ENCODE peak calls at places on chromosomes 16 and 17, in ten cellular contexts. P is endothelial cell; T is adrenal gland; Y is stimulated activated CD4-positive, alpha-beta T cell treated with anti-CD3 and anti-CD28 coated beads, Interleukin-1b, Interleukin-23, amount 100 ng/mL, for 24 hours; D is Kasumi-1; G is glomerular endothelial cell; V is lower leg skin; H is naive thymus-derived CD8-positive, alpha-beta T cell; O is effector CD8-positive, alpha-beta T cell; J is left cardiac atrium. I is an unnamed sample.

GRCh38 chr17:68576811-68577551 is 24.2 kb downstream of the FAM20A start:
- DNase-seq in P (no peak), T (no peak), Y (no peak), D (no peak), G (no peak), V (no peak), H (no peak), O (no peak), J (no peak), I (no peak)

GRCh38 chr17:36066365-36066945 is 2.4 kb downstream of the CCL18 start:
- DNase-seq in P (no peak), T (no peak), Y (no peak), D (no peak), G (no peak), V (no peak), H (peak; percentile 15), O (no peak), J (no peak), I (no peak)

GRCh38 chr17:40612510-40613244 is 34.9 kb downstream of the SMARCE1 start:
- DNase-seq in P (no peak), T (no peak), Y (no peak), D (no peak), G (no peak), V (no peak), H (peak; percentile 57), O (peak; percentile 74), J (no peak), I (no peak)

GRCh38 chr17:30363715-30364202 is 15.0 kb upstream of the CPD start:
- DNase-seq in P (no peak), T (no peak), Y (peak; percentile 42), D (peak; percentile 86), G (no peak), V (no peak), H (peak; percentile 54), O (peak; percentile 11), J (no peak), I (peak; percentile 86)

GRCh38 chr16:8708546-8708945 is 34.1 kb downstream of the ABAT start:
- DNase-seq in P (no peak), T (no peak), Y (no peak), D (no peak), G (no peak), V (no peak), H (no peak), O (no peak), J (no peak), I (no peak)

GRCh38 chr17:66146394-66146793 is 45.5 kb downstream of the CEP112 start:
- DNase-seq in P (no peak), T (no peak), Y (no peak), D (no peak), G (no peak), V (no peak), H (no peak), O (no peak), J (no peak), I (no peak)

GRCh38 chr16:48014349-48015135 is 141.3 kb downstream of the ABCC12 start:
- DNase-seq in P (no peak), T (no peak), Y (no peak), D (no peak), G (no peak), V (no peak), H (no peak), O (no peak), J (no peak), I (no peak)

GRCh38 chr16:15616475-15616874 is 26.5 kb downstream of the MARF1 start:
- DNase-seq in P (no peak), T (no peak), Y (no peak), D (no peak), G (no peak), V (no peak), H (no peak), O (no peak), J (no peak), I (no peak)

GRCh38 chr16:26765087-26765486 is 301.6 kb upstream of the C16orf82 start:
- DNase-seq in P (peak; percentile 18), T (no peak), Y (no peak), D (no peak), G (no peak), V (no peak), H (no peak), O (no peak), J (no peak), I (no peak)

GRCh38 chr17:67993153-67993997 is 2.9 kb downstream of the C17orf58 start:
- DNase-seq in P (peak; percentile 81), T (peak; percentile 85), Y (peak; percentile 52), D (peak; percentile 68), G (no peak), V (peak; percentile 58), H (peak; percentile 67), O (peak; percentile 35), J (peak; percentile 87), I (peak; percentile 95)

GRCh38 chr17:8745586-8746500 is 1.2 kb upstream of the CCDC42 start:
- DNase-seq in P (peak; percentile 88), T (peak; percentile 66), Y (peak; percentile 74), D (peak; percentile 27), G (no peak), V (peak; percentile 27), H (peak; percentile 80), O (peak; percentile 69), J (peak; percentile 77), I (peak; percentile 94)

GRCh38 chr17:68457168-68457538 is at the start of gene WIPI1:
- DNase-seq in P (no peak), T (peak; percentile 82), Y (no peak), D (peak; percentile 43), G (no peak), V (no peak), H (no peak), O (no peak), J (no peak), I (peak; percentile 95)

GRCh38 chr16:69727916-69728270 is 1.5 kb upstream of the NQO1 start:
- DNase-seq in P (no peak), T (peak; percentile 86), Y (no peak), D (no peak), G (no peak), V (no peak), H (no peak), O (no peak), J (peak; percentile 39), I (peak; percentile 53)

GRCh38 chr17:11144358-11145233 is 96.4 kb upstream of the SHISA6 start:
- DNase-seq in P (no peak), T (peak; percentile 55), Y (no peak), D (peak; percentile 29), G (no peak), V (peak; percentile 23), H (no peak), O (no peak), J (peak; percentile 31), I (no peak)

GRCh38 chr17:79804856-79805696 is 8.2 kb upstream of the CBX8 start:
- DNase-seq in P (no peak), T (no peak), Y (no peak), D (no peak), G (no peak), V (no peak), H (no peak), O (no peak), J (no peak), I (no peak)

GRCh38 chr16:4116328-4117249 is at the start of gene ADCY9:
- DNase-seq in P (peak; percentile 74), T (peak; percentile 71), Y (peak; percentile 47), D (peak; percentile 1), G (no peak), V (peak; percentile 42), H (peak; percentile 70), O (peak; percentile 61), J (peak; percentile 83), I (peak; percentile 94)

GRCh38 chr16:75455677-75456076 is 8.8 kb downstream of the TMEM170A start:
- DNase-seq in P (no peak), T (no peak), Y (no peak), D (no peak), G (no peak), V (no peak), H (no peak), O (no peak), J (no peak), I (no peak)

GRCh38 chr17:66275651-66276050 is 26.8 kb upstream of the PRKCA start:
- DNase-seq in P (no peak), T (peak; percentile 87), Y (no peak), D (no peak), G (peak; percentile 72), V (no peak), H (no peak), O (no peak), J (no peak), I (no peak)

GRCh38 chr16:59067207-59067606 is 333.1 kb upstream of the GOT2 start:
- DNase-seq in P (peak; percentile 59), T (peak; percentile 59), Y (no peak), D (peak; percentile 89), G (peak; percentile 73), V (no peak), H (no peak), O (no peak), J (no peak), I (no peak)

GRCh38 chr17:49497147-49498036 is 2.3 kb downstream of the NGFR start:
- DNase-seq in P (peak; percentile 35), T (peak; percentile 73), Y (no peak), D (no peak), G (no peak), V (no peak), H (no peak), O (no peak), J (peak; percentile 65), I (no peak)

GRCh38 chr16:10738231-10739077 is 5.2 kb upstream of the NUBP1 start:
- DNase-seq in P (no peak), T (peak; percentile 95), Y (no peak), D (no peak), G (no peak), V (peak; percentile 43), H (no peak), O (no peak), J (peak; percentile 87), I (peak; percentile 79)

GRCh38 chr17:44589316-44590071 is 32.2 kb downstream of the FZD2 start:
- DNase-seq in P (no peak), T (no peak), Y (no peak), D (no peak), G (no peak), V (no peak), H (no peak), O (no peak), J (no peak), I (no peak)

GRCh38 chr17:33980193-33980592 is 274.9 kb upstream of the CCL2 start:
- DNase-seq in P (no peak), T (no peak), Y (no peak), D (no peak), G (no peak), V (no peak), H (no peak), O (no peak), J (no peak), I (no peak)

I was measured in spleen.